ENCODE peak calls at places on chromosomes 7 and 10, in six cellular contexts. N is GM03348; B is KG1; Z is naive thymus-derived CD8-positive, alpha-beta T cell; G is T-cell; W is mammary epithelial cell. A is an unnamed sample.

GRCh38 chr7:139078399-139078798 is 31.1 kb downstream of the ZC3HAV1 start:
- DNase-seq in N (no peak), B (no peak), Z (no peak), G (no peak), W (no peak), A (no peak)

GRCh38 chr7:134856141-134856540 is 76.7 kb downstream of the CALD1 start:
- DNase-seq in N (peak; percentile 65), B (no peak), Z (no peak), G (no peak), W (no peak), A (no peak)

GRCh38 chr10:44703241-44704155 is 207.6 kb upstream of the TMEM72 start:
- DNase-seq in N (peak; percentile 70), B (no peak), Z (no peak), G (no peak), W (no peak), A (no peak)

GRCh38 chr7:144834516-144835165 is 1.2 kb downstream of the TPK1 start:
- DNase-seq in N (peak; percentile 51), B (no peak), Z (peak; percentile 30), G (peak; percentile 27), W (no peak), A (peak; percentile 14)

GRCh38 chr7:114269714-114270113 is 144.9 kb upstream of the FOXP2 start:
- DNase-seq in N (no peak), B (no peak), Z (no peak), G (no peak), W (no peak), A (no peak)

GRCh38 chr10:123742751-123743440 is 76.7 kb downstream of the GPR26 start:
- DNase-seq in N (no peak), B (no peak), Z (no peak), G (no peak), W (no peak), A (no peak)

GRCh38 chr7:96135241-96135640 is 186.7 kb downstream of the SLC25A13 start:
- DNase-seq in N (no peak), B (no peak), Z (no peak), G (no peak), W (peak; percentile 75), A (peak; percentile 20)

GRCh38 chr7:135753616-135754413 is 5.2 kb upstream of the FAM180A start:
- DNase-seq in N (no peak), B (no peak), Z (no peak), G (no peak), W (no peak), A (no peak)

GRCh38 chr7:25642849-25643248 is 414.6 kb upstream of the NPVF start:
- DNase-seq in N (no peak), B (no peak), Z (no peak), G (no peak), W (peak; percentile 4), A (peak; percentile 2)

GRCh38 chr10:58023341-58024073 is 244.2 kb downstream of the IPMK start:
- DNase-seq in N (peak; percentile 65), B (no peak), Z (no peak), G (no peak), W (peak; percentile 83), A (peak; percentile 87)

GRCh38 chr10:124566222-124566888 is 104.7 kb downstream of the LHPP start:
- DNase-seq in N (no peak), B (no peak), Z (no peak), G (no peak), W (no peak), A (no peak)

GRCh38 chr7:27303021-27303420 is 60.4 kb downstream of the EVX1 start:
- DNase-seq in N (peak; percentile 14), B (no peak), Z (no peak), G (no peak), W (peak; percentile 80), A (no peak)

GRCh38 chr10:88095778-88096452 is 232.5 kb downstream of the PTEN start:
- DNase-seq in N (no peak), B (no peak), Z (no peak), G (no peak), W (no peak), A (no peak)

A was measured in amniotic epithelial cell.